ENCODE peak calls at places on chromosomes 1 and 21, in nine cellular contexts. I, P, B, R, S, V, X, F and M are unnamed samples.

GRCh38 chr1:189007824-189008223 is 1469.8 kb downstream of the BRINP3 start:
- DNase-seq in I (no peak), P (no peak), B (no peak), R (no peak), S (no peak), V (no peak), X (no peak), F (no peak), M (no peak)

GRCh38 chr21:17602874-17603273 is 9.8 kb downstream of the BTG3 start:
- DNase-seq in I (no peak), P (peak), B (peak), R (no peak), S (no peak), V (peak), X (no peak), F (no peak), M (no peak)

GRCh38 chr1:5962265-5963105 is 29.7 kb downstream of the NPHP4 start:
- DNase-seq in I (no peak), P (no peak), B (no peak), R (no peak), S (no peak), V (no peak), X (no peak), F (no peak), M (no peak)

GRCh38 chr21:43644609-43645008 is 14.7 kb downstream of the HSF2BP start:
- DNase-seq in I (no peak), P (peak), B (peak), R (no peak), S (no peak), V (peak), X (peak), F (no peak), M (no peak)

GRCh38 chr1:160877221-160877620 is 7.8 kb downstream of the ITLN1 start:
- DNase-seq in I (peak), P (no peak), B (no peak), R (no peak), S (peak), V (no peak), X (no peak), F (no peak), M (no peak)

GRCh38 chr1:17567582-17567981 is 28.1 kb downstream of the ARHGEF10L start:
- DNase-seq in I (no peak), P (no peak), B (peak), R (peak), S (no peak), V (no peak), X (no peak), F (no peak), M (peak)

GRCh38 chr1:173590557-173590956 is 12.3 kb downstream of the SLC9C2 start:
- DNase-seq in I (no peak), P (peak), B (no peak), R (no peak), S (no peak), V (peak), X (no peak), F (no peak), M (no peak)

GRCh38 chr1:165631403-165632151 is 543 bp downstream of the MGST3 start:
- DNase-seq in I (peak), P (peak), B (peak), R (peak), S (peak), V (peak), X (peak), F (peak), M (peak)

GRCh38 chr1:65688848-65689247 is 103.8 kb upstream of the PDE4B start:
- DNase-seq in I (no peak), P (no peak), B (peak), R (no peak), S (no peak), V (no peak), X (no peak), F (no peak), M (no peak)

GRCh38 chr1:215835951-215836350 is 268.8 kb downstream of the KCTD3 start:
- DNase-seq in I (no peak), P (peak), B (peak), R (no peak), S (no peak), V (peak), X (no peak), F (no peak), M (no peak)

GRCh38 chr1:19468397-19468956 is 16.9 kb downstream of the CAPZB start:
- DNase-seq in I (peak), P (peak), B (no peak), R (no peak), S (no peak), V (no peak), X (no peak), F (no peak), M (no peak)

GRCh38 chr1:202165267-202165941 is 5.0 kb upstream of the PTPN7 start:
- DNase-seq in I (no peak), P (no peak), B (no peak), R (no peak), S (peak), V (no peak), X (no peak), F (no peak), M (no peak)

GRCh38 chr21:45071396-45072165 is 2.8 kb upstream of the ADARB1 start:
- DNase-seq in I (no peak), P (no peak), B (no peak), R (no peak), S (no peak), V (no peak), X (no peak), F (no peak), M (no peak)

GRCh38 chr1:160130939-160131338 is 15.4 kb downstream of the ATP1A2 start:
- DNase-seq in I (no peak), P (no peak), B (no peak), R (no peak), S (no peak), V (no peak), X (no peak), F (no peak), M (no peak)

GRCh38 chr1:37865348-37866119 is 6.1 kb upstream of the MTF1 start:
- DNase-seq in I (no peak), P (peak), B (peak), R (no peak), S (no peak), V (peak), X (no peak), F (no peak), M (peak)

GRCh38 chr1:153386500-153386901 is 4.4 kb downstream of the S100A8 start:
- DNase-seq in I (no peak), P (peak), B (no peak), R (no peak), S (no peak), V (no peak), X (no peak), F (no peak), M (no peak)

GRCh38 chr21:41945982-41946381 is 7.8 kb downstream of the C2CD2 start:
- DNase-seq in I (no peak), P (no peak), B (no peak), R (no peak), S (no peak), V (no peak), X (no peak), F (no peak), M (no peak)

GRCh38 chr1:199857103-199857502 is 170.4 kb upstream of the NR5A2 start:
- DNase-seq in I (no peak), P (peak), B (peak), R (no peak), S (peak), V (no peak), X (no peak), F (no peak), M (no peak)

GRCh38 chr1:15088146-15089025 is 65.2 kb upstream of the TMEM51 start:
- DNase-seq in I (no peak), P (no peak), B (no peak), R (peak), S (no peak), V (no peak), X (no peak), F (no peak), M (peak)

GRCh38 chr1:83839566-83840173 is 159.3 kb downstream of the TTLL7 start:
- DNase-seq in I (no peak), P (peak), B (peak), R (peak), S (no peak), V (no peak), X (no peak), F (no peak), M (no peak)

GRCh38 chr1:172132836-172133235 is 287.6 kb upstream of the C1orf105 start:
- DNase-seq in I (no peak), P (no peak), B (no peak), R (no peak), S (no peak), V (no peak), X (no peak), F (no peak), M (no peak)

GRCh38 chr1:228004331-228004871 is 2.4 kb upstream of the WNT3A start:
- DNase-seq in I (peak), P (peak), B (peak), R (no peak), S (peak), V (peak), X (no peak), F (peak), M (no peak)

GRCh38 chr21:22476726-22477646 is 1478.8 kb downstream of the NCAM2 start:
- DNase-seq in I (no peak), P (no peak), B (no peak), R (no peak), S (peak), V (no peak), X (no peak), F (no peak), M (no peak)

GRCh38 chr21:45470087-45470515 is 65.1 kb downstream of the COL18A1 start:
- DNase-seq in I (no peak), P (no peak), B (peak), R (peak), S (no peak), V (no peak), X (no peak), F (no peak), M (no peak)

GRCh38 chr1:201791775-201792166 is 37.2 kb upstream of the IPO9 start:
- DNase-seq in I (no peak), P (peak), B (peak), R (peak), S (no peak), V (no peak), X (peak), F (no peak), M (no peak)

GRCh38 chr1:97796716-97797115 is 124.1 kb downstream of the DPYD start:
- DNase-seq in I (no peak), P (no peak), B (no peak), R (no peak), S (no peak), V (no peak), X (peak), F (no peak), M (no peak)
- H3K4me3 ChIP-seq in I (no peak), P (no peak), B (no peak), R (no peak), S (no peak), V (no peak), X (no peak), F (no peak), M (no peak)

DNA sequence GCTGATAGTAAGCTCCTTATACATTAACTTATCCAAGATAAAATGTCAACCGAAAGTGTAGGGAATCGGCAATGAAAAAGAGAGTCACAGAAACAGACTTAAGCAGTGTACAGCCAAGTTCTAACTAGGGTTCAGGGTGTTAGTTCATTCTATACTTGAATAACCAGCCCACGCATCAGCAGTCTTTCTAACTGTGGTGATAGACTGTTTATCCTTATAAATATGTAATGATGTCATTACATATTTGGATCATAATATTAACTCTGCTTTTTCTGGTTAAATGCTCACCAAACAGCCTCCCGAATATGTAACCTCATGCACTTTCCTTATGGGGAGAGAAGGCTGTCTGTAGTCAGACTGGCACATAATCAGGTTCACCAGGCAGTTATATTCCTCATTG is 11.0 kb downstream of the HMCN1 start:
- DNase-seq in I (no peak), P (no peak), B (no peak), R (no peak), S (no peak), V (no peak), X (no peak), F (no peak), M (no peak)
- TF ChIP-seq CTCF in I (no peak), P (no peak), B (no peak), R (no peak), S (no peak), V (no peak), X (no peak), F (no peak), M (no peak)

DNA sequence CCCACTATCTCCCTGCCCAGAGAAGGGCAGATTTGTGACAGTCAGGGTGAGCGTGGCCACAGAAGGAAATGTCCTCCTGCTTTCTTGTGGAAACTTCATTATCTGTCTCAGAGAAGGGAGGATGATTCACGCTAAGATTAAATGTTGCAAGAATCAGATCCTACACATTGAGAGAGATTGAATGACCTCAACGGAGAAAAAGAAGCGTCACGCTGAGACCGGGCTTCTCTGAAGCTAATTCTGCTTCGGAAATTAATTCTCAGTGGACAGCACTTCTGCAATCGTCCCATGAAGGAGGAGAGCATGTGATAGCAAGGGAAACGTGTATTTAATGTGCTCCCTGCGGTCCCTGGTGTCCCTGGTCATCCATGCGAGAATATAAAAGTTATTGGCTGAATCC is 19.8 kb upstream of the C1orf21 start:
- DNase-seq in I (no peak), P (no peak), B (peak), R (no peak), S (no peak), V (no peak), X (no peak), F (no peak), M (no peak)
- H3K4me3 ChIP-seq in I (no peak), P (no peak), B (no peak), R (no peak), S (no peak), V (no peak), X (no peak), F (no peak), M (no peak)

GRCh38 chr1:119449964-119450363 is 35.0 kb downstream of the HSD3B2 start:
- DNase-seq in I (no peak), P (no peak), B (peak), R (no peak), S (peak), V (peak), X (no peak), F (peak), M (no peak)
- TF ChIP-seq CTCF in I (no peak), P (peak), B (no peak), R (no peak), S (peak), V (peak), X (no peak), F (peak), M (no peak)

GRCh38 chr1:198031086-198031485 is 113.9 kb downstream of the LHX9 start:
- DNase-seq in I (no peak), P (no peak), B (no peak), R (no peak), S (no peak), V (no peak), X (no peak), F (no peak), M (no peak)
- H3K4me3 ChIP-seq in I (no peak), P (no peak), B (no peak), R (no peak), S (no peak), V (no peak), X (no peak), F (no peak), M (no peak)

GRCh38 chr21:34511787-34512451 is at the start of gene KCNE1:
- DNase-seq in I (no peak), P (peak), B (peak), R (no peak), S (no peak), V (no peak), X (no peak), F (no peak), M (no peak)

GRCh38 chr21:34513109-34513675 is 1.2 kb upstream of the KCNE1 start:
- DNase-seq in I (no peak), P (peak), B (peak), R (no peak), S (no peak), V (no peak), X (no peak), F (no peak), M (no peak)

GRCh38 chr21:34511154-34511553 is 856 bp downstream of the KCNE1 start:
- DNase-seq in I (no peak), P (peak), B (peak), R (no peak), S (no peak), V (no peak), X (no peak), F (no peak), M (no peak)

GRCh38 chr21:34510148-34511142 is 1.6 kb downstream of the KCNE1 start:
- DNase-seq in I (no peak), P (peak), B (peak), R (no peak), S (peak), V (peak), X (peak), F (peak), M (no peak)

DNA sequence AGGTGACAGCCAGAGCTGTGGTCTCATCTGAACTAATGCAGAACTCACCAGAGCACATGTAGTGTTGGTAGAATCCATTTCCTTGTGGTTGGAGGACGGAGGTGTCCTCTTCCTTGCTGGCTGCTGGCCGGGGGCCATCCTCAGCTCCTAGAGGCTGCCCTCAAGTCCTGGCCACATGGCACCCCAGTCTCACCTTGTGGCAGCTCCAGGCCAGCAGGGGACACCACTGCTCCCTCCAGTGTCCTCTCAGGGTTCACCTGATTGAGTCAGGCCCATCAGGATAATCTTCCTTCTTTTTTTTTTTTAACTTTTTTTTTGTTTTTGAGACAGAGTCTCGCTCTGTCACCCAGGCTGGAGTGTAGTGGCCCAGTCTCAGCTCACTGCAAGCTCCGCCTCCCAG is 2.9 kb downstream of the KCNE1 start:
- DNase-seq in I (no peak), P (no peak), B (no peak), R (no peak), S (peak), V (peak), X (no peak), F (no peak), M (no peak)
- TF ChIP-seq CTCF in I (no peak), P (peak), B (peak), R (peak), S (peak), V (peak), X (no peak), F (peak), M (peak)

GRCh38 chr1:148362930-148363810 is 119.9 kb downstream of the PPIAL4G start:
- DNase-seq in I (no peak), P (peak), B (no peak), R (no peak), S (no peak), V (peak), X (no peak), F (no peak), M (no peak)
- H3K4me3 ChIP-seq in I (no peak), P (no peak), B (no peak), R (peak), S (peak), V (no peak), X (no peak), F (peak), M (no peak)

DNA sequence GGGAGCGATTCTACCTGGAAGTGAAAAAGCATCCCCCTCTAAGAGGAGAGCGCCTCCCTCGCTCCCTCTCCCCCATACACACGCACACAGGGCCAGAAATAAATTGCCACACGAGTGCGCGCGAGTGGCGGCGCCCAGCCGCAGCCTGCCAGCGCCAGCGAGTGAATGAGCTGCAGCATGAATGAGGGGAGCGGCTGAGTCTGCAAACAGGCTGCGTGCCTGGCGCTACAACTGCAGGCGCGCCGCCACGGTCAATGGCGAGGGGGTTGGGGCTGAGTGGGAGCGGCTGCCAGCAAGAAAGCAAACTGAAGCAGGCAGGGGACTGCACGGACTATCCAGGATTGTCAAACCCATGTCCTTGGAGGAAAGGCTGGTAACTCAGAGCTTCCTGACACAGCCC is 2.2 kb downstream of the CAMK1G start:
- DNase-seq in I (no peak), P (no peak), B (no peak), R (no peak), S (peak), V (peak), X (no peak), F (peak), M (no peak)
- TF ChIP-seq CTCF in I (no peak), P (peak), B (no peak), R (peak), S (no peak), V (peak), X (no peak), F (no peak), M (no peak)

GRCh38 chr1:181092883-181093282 is 4.4 kb downstream of the IER5 start:
- DNase-seq in I (no peak), P (no peak), B (no peak), R (no peak), S (no peak), V (no peak), X (no peak), F (no peak), M (no peak)
- H3K4me3 ChIP-seq in I (no peak), P (no peak), B (peak), R (no peak), S (no peak), V (peak), X (no peak), F (no peak), M (peak)

DNA sequence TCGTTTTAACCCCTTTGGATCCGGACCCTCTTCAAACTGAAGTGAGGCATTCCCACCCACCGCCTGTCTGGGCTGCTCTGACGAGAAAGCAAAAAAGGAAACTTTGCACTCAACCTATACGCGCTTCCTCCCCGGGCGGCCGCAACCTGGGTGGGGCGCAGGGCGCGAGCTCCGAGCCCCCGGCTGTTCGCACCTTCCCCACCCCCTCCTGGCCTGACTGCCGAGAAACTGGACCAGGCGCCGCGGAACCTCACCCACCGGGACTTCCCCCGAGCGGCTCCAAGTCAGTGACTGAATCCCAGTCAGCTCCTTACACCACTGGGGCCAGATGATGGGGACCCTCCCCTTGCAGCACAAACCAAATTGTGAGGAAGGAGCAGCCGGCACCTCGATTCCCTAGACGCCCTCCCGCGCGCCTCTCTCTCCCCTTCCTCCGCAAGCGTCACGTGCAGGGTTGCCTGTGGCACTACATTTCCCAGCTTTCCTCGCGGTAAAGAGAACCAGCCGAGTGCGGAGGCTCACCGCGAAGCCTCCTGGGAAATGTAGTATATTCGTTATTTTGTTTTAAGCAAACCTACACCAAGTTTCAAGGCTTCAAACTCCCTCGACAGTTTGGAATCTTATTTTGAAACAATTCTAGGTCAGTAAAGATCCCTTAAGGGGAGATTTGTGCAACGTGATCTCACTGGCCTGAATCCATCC is at the start of gene RAB29:
- DNase-seq in I (peak), P (peak), B (peak), R (peak), S (peak), V (peak), X (peak), F (peak), M (peak)
- TF ChIP-seq CTCF in I (no peak), P (no peak), B (no peak), R (no peak), S (no peak), V (no peak), X (no peak), F (no peak), M (no peak)